ENCODE peak calls at places on chromosomes 2 and 18, in seven cellular contexts. One of them, this sample, is unnamed.

GRCh38 chr2:19351499-19351898 is 6.9 kb downstream of the OSR1 start:
- DNase-seq in tibial artery: no peak
- DNase-seq in fibroblast of lung: no peak
- DNase-seq in gastrocnemius medialis: no peak
- DNase-seq in H1: no peak
- DNase-seq in CD4-positive, alpha-beta T cell: no peak
- DNase-seq in BJ: no peak
- DNase-seq in this sample: no peak

GRCh38 chr2:204175552-204176271 is 239.1 kb downstream of the ICOS start:
- DNase-seq in gastrocnemius medialis: no peak
- DNase-seq in fibroblast of lung: no peak
- DNase-seq in BJ: no peak
- DNase-seq in tibial artery: no peak
- DNase-seq in H1: no peak
- DNase-seq in CD4-positive, alpha-beta T cell: no peak
- DNase-seq in this sample: no peak

GRCh38 chr18:78672862-78673446 is 306.7 kb upstream of the SALL3 start:
- DNase-seq in fibroblast of lung: no peak
- DNase-seq in CD4-positive, alpha-beta T cell: no peak
- DNase-seq in BJ: no peak
- DNase-seq in gastrocnemius medialis: no peak
- DNase-seq in H1: no peak
- DNase-seq in tibial artery: no peak
- DNase-seq in this sample: no peak

GRCh38 chr18:26706796-26707406 is 158.5 kb upstream of the KCTD1 start:
- DNase-seq in BJ: no peak
- DNase-seq in CD4-positive, alpha-beta T cell: no peak
- DNase-seq in H1: no peak
- DNase-seq in tibial artery: no peak
- DNase-seq in gastrocnemius medialis: no peak
- DNase-seq in fibroblast of lung: no peak
- DNase-seq in this sample: no peak

GRCh38 chr2:11042841-11043240 is 112.4 kb upstream of the SLC66A3 start:
- DNase-seq in H1: no peak
- DNase-seq in BJ: no peak
- DNase-seq in gastrocnemius medialis: no peak
- DNase-seq in tibial artery: no peak
- DNase-seq in CD4-positive, alpha-beta T cell: no peak
- DNase-seq in fibroblast of lung: no peak
- DNase-seq in this sample: no peak

GRCh38 chr2:129877795-129878775 is 101.4 kb upstream of the RAB6C start:
- DNase-seq in CD4-positive, alpha-beta T cell: no peak
- DNase-seq in fibroblast of lung: peak; percentile 65
- DNase-seq in H1: no peak
- DNase-seq in gastrocnemius medialis: peak; percentile 6
- DNase-seq in BJ: no peak
- DNase-seq in tibial artery: no peak
- DNase-seq in this sample: no peak

GRCh38 chr2:241036964-241037421 is 38.6 kb downstream of the SNED1 start:
- DNase-seq in gastrocnemius medialis: no peak
- DNase-seq in BJ: no peak
- DNase-seq in H1: no peak
- DNase-seq in fibroblast of lung: no peak
- DNase-seq in tibial artery: no peak
- DNase-seq in CD4-positive, alpha-beta T cell: no peak
- DNase-seq in this sample: peak; percentile 77

GRCh38 chr2:162344617-162344950 is 652 bp downstream of the GCA start:
- DNase-seq in gastrocnemius medialis: no peak
- DNase-seq in BJ: no peak
- DNase-seq in fibroblast of lung: no peak
- DNase-seq in H1: no peak
- DNase-seq in CD4-positive, alpha-beta T cell: no peak
- DNase-seq in tibial artery: no peak
- DNase-seq in this sample: no peak

GRCh38 chr2:241009601-241010530 is 11.4 kb downstream of the SNED1 start:
- DNase-seq in H1: no peak
- DNase-seq in fibroblast of lung: peak; percentile 89
- DNase-seq in CD4-positive, alpha-beta T cell: peak; percentile 57
- DNase-seq in gastrocnemius medialis: no peak
- DNase-seq in tibial artery: peak; percentile 79
- DNase-seq in BJ: peak; percentile 41
- DNase-seq in this sample: no peak

GRCh38 chr2:106960633-106961205 is 74.8 kb upstream of the ST6GAL2 start:
- DNase-seq in CD4-positive, alpha-beta T cell: no peak
- DNase-seq in H1: no peak
- DNase-seq in gastrocnemius medialis: no peak
- DNase-seq in BJ: no peak
- DNase-seq in tibial artery: no peak
- DNase-seq in fibroblast of lung: no peak
- DNase-seq in this sample: no peak

GRCh38 chr2:7844414-7844961 is 837.4 kb upstream of the ID2 start:
- DNase-seq in BJ: no peak
- DNase-seq in CD4-positive, alpha-beta T cell: no peak
- DNase-seq in gastrocnemius medialis: no peak
- DNase-seq in fibroblast of lung: no peak
- DNase-seq in H1: no peak
- DNase-seq in tibial artery: no peak
- DNase-seq in this sample: no peak

GRCh38 chr2:203659650-203660049 is 46.8 kb upstream of the CD28 start:
- DNase-seq in tibial artery: no peak
- DNase-seq in CD4-positive, alpha-beta T cell: no peak
- DNase-seq in gastrocnemius medialis: no peak
- DNase-seq in fibroblast of lung: no peak
- DNase-seq in BJ: no peak
- DNase-seq in H1: no peak
- DNase-seq in this sample: no peak

GRCh38 chr2:8436585-8436984 is 245.3 kb upstream of the ID2 start:
- DNase-seq in BJ: no peak
- DNase-seq in tibial artery: no peak
- DNase-seq in CD4-positive, alpha-beta T cell: no peak
- DNase-seq in gastrocnemius medialis: no peak
- DNase-seq in fibroblast of lung: no peak
- DNase-seq in H1: no peak
- DNase-seq in this sample: no peak

GRCh38 chr2:173647681-173648350 is 293.1 kb downstream of the CDCA7 start:
- DNase-seq in CD4-positive, alpha-beta T cell: no peak
- DNase-seq in tibial artery: no peak
- DNase-seq in fibroblast of lung: peak; percentile 62
- DNase-seq in H1: no peak
- DNase-seq in BJ: no peak
- DNase-seq in gastrocnemius medialis: no peak
- DNase-seq in this sample: no peak

GRCh38 chr2:165864353-165864752 is 70.3 kb upstream of the GALNT3 start:
- DNase-seq in CD4-positive, alpha-beta T cell: no peak
- DNase-seq in tibial artery: no peak
- DNase-seq in gastrocnemius medialis: no peak
- DNase-seq in fibroblast of lung: no peak
- DNase-seq in BJ: no peak
- DNase-seq in H1: no peak
- DNase-seq in this sample: no peak

GRCh38 chr2:237306083-237306786 is 107.7 kb downstream of the COL6A3 start:
- DNase-seq in fibroblast of lung: peak; percentile 83
- DNase-seq in gastrocnemius medialis: no peak
- DNase-seq in tibial artery: no peak
- DNase-seq in H1: no peak
- DNase-seq in BJ: no peak
- DNase-seq in CD4-positive, alpha-beta T cell: no peak
- DNase-seq in this sample: no peak

GRCh38 chr2:111905990-111906735 is 7.8 kb downstream of the MERTK start:
- DNase-seq in BJ: no peak
- DNase-seq in fibroblast of lung: no peak
- DNase-seq in tibial artery: no peak
- DNase-seq in gastrocnemius medialis: peak; percentile 8
- DNase-seq in CD4-positive, alpha-beta T cell: no peak
- DNase-seq in H1: no peak
- DNase-seq in this sample: peak; percentile 12

GRCh38 chr2:132009874-132010521 is 151.8 kb downstream of the ANKRD30BL start:
- DNase-seq in gastrocnemius medialis: no peak
- DNase-seq in tibial artery: no peak
- DNase-seq in H1: no peak
- DNase-seq in BJ: no peak
- DNase-seq in CD4-positive, alpha-beta T cell: no peak
- DNase-seq in fibroblast of lung: no peak
- DNase-seq in this sample: no peak
- H3K27me3 ChIP-seq in gastrocnemius medialis: peaks cover 12% of the 10 kb centered on the region
- H3K27me3 ChIP-seq in tibial artery: peaks cover 8% of the 10 kb centered on the region
- H3K27me3 ChIP-seq in H1: peaks cover 2% of the 10 kb centered on the region
- H3K27me3 ChIP-seq in BJ: no peaks in the 10 kb centered on the region
- H3K27me3 ChIP-seq in CD4-positive, alpha-beta T cell: peaks cover 9% of the 10 kb centered on the region
- H3K27me3 ChIP-seq in fibroblast of lung: no peaks in the 10 kb centered on the region
- H3K27me3 ChIP-seq in this sample: no peaks in the 10 kb centered on the region

GRCh38 chr18:22567794-22568193 is 150.1 kb upstream of the CTAGE1 start:
- DNase-seq in H1: no peak
- DNase-seq in tibial artery: no peak
- DNase-seq in fibroblast of lung: no peak
- DNase-seq in BJ: no peak
- DNase-seq in gastrocnemius medialis: no peak
- DNase-seq in CD4-positive, alpha-beta T cell: no peak
- DNase-seq in this sample: no peak
- TF ChIP-seq CTCF in H1: no peak
- TF ChIP-seq CTCF in tibial artery: no peak
- TF ChIP-seq CTCF in fibroblast of lung: no peak
- TF ChIP-seq CTCF in BJ: no peak
- TF ChIP-seq CTCF in gastrocnemius medialis: no peak
- TF ChIP-seq CTCF in CD4-positive, alpha-beta T cell: no peak
- TF ChIP-seq CTCF in this sample: no peak

DNA sequence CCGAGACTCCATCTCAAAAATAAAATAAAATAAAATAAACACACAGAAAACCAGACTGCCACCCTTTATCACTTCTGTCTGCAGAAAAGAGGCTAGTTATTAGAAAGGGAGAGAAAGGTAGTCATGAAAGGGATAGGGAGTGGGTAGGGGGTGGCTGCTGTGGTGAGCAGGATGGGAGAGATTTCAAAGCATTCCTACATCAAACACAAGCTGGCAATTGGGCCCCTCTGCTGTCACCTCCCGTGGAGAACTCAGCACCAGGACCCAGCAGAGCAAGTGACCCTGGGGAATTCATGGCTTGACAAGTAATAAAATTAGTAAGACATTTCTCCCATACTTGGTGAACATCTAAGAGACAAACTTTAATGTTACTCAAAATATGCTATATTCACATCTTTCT is 3.7 kb upstream of the HOXD1 start:
- DNase-seq in CD4-positive, alpha-beta T cell: no peak
- DNase-seq in tibial artery: no peak
- DNase-seq in gastrocnemius medialis: no peak
- DNase-seq in BJ: no peak
- DNase-seq in fibroblast of lung: no peak
- DNase-seq in H1: no peak
- DNase-seq in this sample: no peak
- H3K27me3 ChIP-seq in CD4-positive, alpha-beta T cell: peaks cover 89% of the 10 kb centered on the region
- H3K27me3 ChIP-seq in tibial artery: peaks cover 34% of the 10 kb centered on the region
- H3K27me3 ChIP-seq in gastrocnemius medialis: peaks cover 32% of the 10 kb centered on the region
- H3K27me3 ChIP-seq in BJ: peaks cover 29% of the 10 kb centered on the region
- H3K27me3 ChIP-seq in fibroblast of lung: peaks cover 27% of the 10 kb centered on the region
- H3K27me3 ChIP-seq in H1: peaks cover 84% of the 10 kb centered on the region
- H3K27me3 ChIP-seq in this sample: no peaks in the 10 kb centered on the region

GRCh38 chr2:193101591-193101990 is 906.9 kb upstream of the TMEFF2 start:
- DNase-seq in H1: no peak
- DNase-seq in tibial artery: no peak
- DNase-seq in gastrocnemius medialis: no peak
- DNase-seq in BJ: no peak
- DNase-seq in fibroblast of lung: no peak
- DNase-seq in CD4-positive, alpha-beta T cell: no peak
- DNase-seq in this sample: no peak
- TF ChIP-seq CTCF in H1: no peak
- TF ChIP-seq CTCF in tibial artery: no peak
- TF ChIP-seq CTCF in gastrocnemius medialis: no peak
- TF ChIP-seq CTCF in BJ: no peak
- TF ChIP-seq CTCF in fibroblast of lung: no peak
- TF ChIP-seq CTCF in CD4-positive, alpha-beta T cell: no peak
- TF ChIP-seq CTCF in this sample: no peak

GRCh38 chr2:238884812-238885408 is 37.0 kb downstream of the TWIST2 start:
- DNase-seq in fibroblast of lung: no peak
- DNase-seq in CD4-positive, alpha-beta T cell: no peak
- DNase-seq in H1: no peak
- DNase-seq in tibial artery: no peak
- DNase-seq in BJ: no peak
- DNase-seq in gastrocnemius medialis: no peak
- DNase-seq in this sample: no peak
- H3K27me3 ChIP-seq in fibroblast of lung: no peaks in the 10 kb centered on the region
- H3K27me3 ChIP-seq in CD4-positive, alpha-beta T cell: peaks cover 4% of the 10 kb centered on the region
- H3K27me3 ChIP-seq in H1: no peaks in the 10 kb centered on the region
- H3K27me3 ChIP-seq in tibial artery: no peaks in the 10 kb centered on the region
- H3K27me3 ChIP-seq in BJ: no peaks in the 10 kb centered on the region
- H3K27me3 ChIP-seq in gastrocnemius medialis: peaks cover 9% of the 10 kb centered on the region
- H3K27me3 ChIP-seq in this sample: no peaks in the 10 kb centered on the region

GRCh38 chr2:37897511-37897910 is 27.6 kb upstream of the RMDN2 start:
- DNase-seq in gastrocnemius medialis: no peak
- DNase-seq in tibial artery: no peak
- DNase-seq in fibroblast of lung: no peak
- DNase-seq in BJ: no peak
- DNase-seq in CD4-positive, alpha-beta T cell: no peak
- DNase-seq in H1: no peak
- DNase-seq in this sample: no peak

GRCh38 chr2:37898448-37898847 is 26.6 kb upstream of the RMDN2 start:
- DNase-seq in CD4-positive, alpha-beta T cell: no peak
- DNase-seq in fibroblast of lung: no peak
- DNase-seq in tibial artery: no peak
- DNase-seq in BJ: no peak
- DNase-seq in gastrocnemius medialis: no peak
- DNase-seq in H1: no peak
- DNase-seq in this sample: no peak

GRCh38 chr2:37895135-37895534 is 30.0 kb upstream of the RMDN2 start:
- DNase-seq in fibroblast of lung: no peak
- DNase-seq in BJ: no peak
- DNase-seq in H1: no peak
- DNase-seq in CD4-positive, alpha-beta T cell: no peak
- DNase-seq in tibial artery: no peak
- DNase-seq in gastrocnemius medialis: no peak
- DNase-seq in this sample: no peak

GRCh38 chr2:37894601-37895000 is 30.5 kb upstream of the RMDN2 start:
- DNase-seq in gastrocnemius medialis: no peak
- DNase-seq in BJ: no peak
- DNase-seq in fibroblast of lung: no peak
- DNase-seq in CD4-positive, alpha-beta T cell: no peak
- DNase-seq in tibial artery: no peak
- DNase-seq in H1: no peak
- DNase-seq in this sample: no peak

GRCh38 chr2:37896319-37896718 is 28.8 kb upstream of the RMDN2 start:
- DNase-seq in BJ: no peak
- DNase-seq in H1: no peak
- DNase-seq in gastrocnemius medialis: no peak
- DNase-seq in CD4-positive, alpha-beta T cell: no peak
- DNase-seq in tibial artery: no peak
- DNase-seq in fibroblast of lung: no peak
- DNase-seq in this sample: no peak
- TF ChIP-seq CTCF in BJ: peak; percentile 6
- TF ChIP-seq CTCF in H1: peak; percentile 43
- TF ChIP-seq CTCF in gastrocnemius medialis: no peak
- TF ChIP-seq CTCF in CD4-positive, alpha-beta T cell: no peak
- TF ChIP-seq CTCF in tibial artery: no peak
- TF ChIP-seq CTCF in fibroblast of lung: no peak
- TF ChIP-seq CTCF in this sample: no peak